ENCODE peak calls at places on chromosomes 4 and X, in four cellular contexts. N is stimulated activated CD8-positive, alpha-beta memory T cell treated with anti-CD3 and anti-CD28 coated beads, Interleukin-7, amount 100 ng/mL, for 24 hours; A is tibial artery; C is activated T-cell treated with anti-CD3 and anti-CD28 coated beads for 1 hour. Z is an unnamed sample.

GRCh38 chr4:10891866-10892265 is 207.3 kb upstream of the CLNK start:
- DNase-seq in N (no peak), A (no peak), C (no peak), Z (no peak)

GRCh38 chr4:139242511-139243051 is 37.4 kb downstream of the MGARP start:
- DNase-seq in N (no peak), A (no peak), C (no peak), Z (no peak)

GRCh38 chr4:68987007-68987406 is 35.4 kb upstream of the UGT2A3 start:
- DNase-seq in N (no peak), A (no peak), C (no peak), Z (no peak)

GRCh38 chrX:118577041-118577440 is 81.4 kb downstream of the DOCK11 start:
- DNase-seq in N (no peak), A (no peak), C (no peak), Z (no peak)

GRCh38 chr4:145734576-145735329 is 54.8 kb downstream of the C4orf51 start:
- DNase-seq in N (no peak), A (peak), C (no peak), Z (peak)

GRCh38 chr4:121741751-121742150 is 23.2 kb downstream of the SMIM43 start:
- DNase-seq in N (no peak), A (no peak), C (no peak), Z (no peak)

GRCh38 chrX:47540754-47541538 is 20.1 kb upstream of the ARAF start:
- DNase-seq in N (no peak), A (peak), C (no peak), Z (peak)

GRCh38 chr4:110636677-110637407 is 14.0 kb upstream of the PITX2 start:
- DNase-seq in N (no peak), A (no peak), C (no peak), Z (no peak)

GRCh38 chr4:124943145-124943889 is 230.8 kb upstream of the ANKRD50 start:
- DNase-seq in N (no peak), A (no peak), C (no peak), Z (no peak)

GRCh38 chr4:173530326-173531062 is 465 bp upstream of the HAND2 start:
- DNase-seq in N (no peak), A (no peak), C (no peak), Z (no peak)

GRCh38 chr4:109730294-109731051 is 603 bp upstream of the PLA2G12A start:
- DNase-seq in N (no peak), A (peak), C (no peak), Z (peak)

GRCh38 chr4:186203391-186203802 is 12.0 kb downstream of the CYP4V2 start:
- DNase-seq in N (no peak), A (no peak), C (no peak), Z (no peak)

GRCh38 chr4:126702747-126703146 is 930.0 kb upstream of the INTU start:
- DNase-seq in N (no peak), A (no peak), C (no peak), Z (no peak)

GRCh38 chrX:22037911-22038537 is 5.9 kb downstream of the PHEX start:
- DNase-seq in N (no peak), A (no peak), C (no peak), Z (no peak)

GRCh38 chr4:145347684-145348083 is 134.0 kb upstream of the SMAD1 start:
- DNase-seq in N (no peak), A (no peak), C (no peak), Z (no peak)

GRCh38 chr4:1400191-1400805 is 5.9 kb downstream of the NKX1-1 start:
- DNase-seq in N (no peak), A (no peak), C (no peak), Z (no peak)

GRCh38 chr4:173370130-173370476 is 651 bp upstream of the SAP30 start:
- DNase-seq in N (peak), A (peak), C (peak), Z (peak)